ENCODE peak calls at places on chromosomes 3 and 15, in six cellular contexts. One of them, this sample, is unnamed.

GRCh38 chr3:61200255-61200654 is 51.0 kb downstream of the FHIT start:
- DNase-seq in nephron progenitor cell: no peak
- DNase-seq in Panc1: no peak
- DNase-seq in spleen: no peak
- DNase-seq in uterus: no peak
- DNase-seq in psoas muscle: no peak
- DNase-seq in this sample: no peak

GRCh38 chr3:56001537-56001936 is 466.7 kb downstream of the ERC2 start:
- DNase-seq in nephron progenitor cell: no peak
- DNase-seq in Panc1: no peak
- DNase-seq in spleen: no peak
- DNase-seq in uterus: no peak
- DNase-seq in psoas muscle: no peak
- DNase-seq in this sample: no peak

GRCh38 chr3:172324591-172325203 is 123.6 kb downstream of the GHSR start:
- DNase-seq in nephron progenitor cell: no peak
- DNase-seq in Panc1: no peak
- DNase-seq in spleen: no peak
- DNase-seq in uterus: no peak
- DNase-seq in psoas muscle: peak; percentile 25
- DNase-seq in this sample: no peak

GRCh38 chr3:41131224-41131623 is 68.1 kb upstream of the CTNNB1 start:
- DNase-seq in nephron progenitor cell: no peak
- DNase-seq in Panc1: no peak
- DNase-seq in spleen: no peak
- DNase-seq in uterus: no peak
- DNase-seq in psoas muscle: no peak
- DNase-seq in this sample: no peak

GRCh38 chr3:43503067-43503728 is 118.6 kb downstream of the ANO10 start:
- DNase-seq in nephron progenitor cell: no peak
- DNase-seq in Panc1: no peak
- DNase-seq in spleen: no peak
- DNase-seq in uterus: no peak
- DNase-seq in psoas muscle: no peak
- DNase-seq in this sample: no peak

GRCh38 chr3:129616713-129617112 is 10.2 kb upstream of the PLXND1 start:
- DNase-seq in nephron progenitor cell: no peak
- DNase-seq in Panc1: no peak
- DNase-seq in spleen: no peak
- DNase-seq in uterus: no peak
- DNase-seq in psoas muscle: no peak
- DNase-seq in this sample: no peak

GRCh38 chr15:68352401-68353062 is 75.0 kb downstream of the FEM1B start:
- DNase-seq in nephron progenitor cell: no peak
- DNase-seq in Panc1: peak; percentile 89
- DNase-seq in spleen: peak; percentile 72
- DNase-seq in uterus: peak; percentile 72
- DNase-seq in psoas muscle: peak; percentile 43
- DNase-seq in this sample: no peak

GRCh38 chr3:194367992-194368841 is 1.3 kb downstream of the LRRC15 start:
- DNase-seq in nephron progenitor cell: peak; percentile 48
- DNase-seq in Panc1: no peak
- DNase-seq in spleen: no peak
- DNase-seq in uterus: no peak
- DNase-seq in psoas muscle: no peak
- DNase-seq in this sample: no peak

GRCh38 chr15:38611228-38611627 is 46.6 kb upstream of the RASGRP1 start:
- DNase-seq in nephron progenitor cell: no peak
- DNase-seq in Panc1: no peak
- DNase-seq in spleen: no peak
- DNase-seq in uterus: no peak
- DNase-seq in psoas muscle: no peak
- DNase-seq in this sample: no peak

GRCh38 chr15:62105266-62105665 is 38.5 kb downstream of the C2CD4A start:
- DNase-seq in nephron progenitor cell: no peak
- DNase-seq in Panc1: no peak
- DNase-seq in spleen: no peak
- DNase-seq in uterus: no peak
- DNase-seq in psoas muscle: no peak
- DNase-seq in this sample: no peak

GRCh38 chr15:70710714-70711113 is 52.6 kb downstream of the UACA start:
- DNase-seq in nephron progenitor cell: no peak
- DNase-seq in Panc1: no peak
- DNase-seq in spleen: no peak
- DNase-seq in uterus: no peak
- DNase-seq in psoas muscle: no peak
- DNase-seq in this sample: no peak

GRCh38 chr15:87940763-87941162 is 315.8 kb downstream of the NTRK3 start:
- DNase-seq in nephron progenitor cell: no peak
- DNase-seq in Panc1: no peak
- DNase-seq in spleen: no peak
- DNase-seq in uterus: no peak
- DNase-seq in psoas muscle: no peak
- DNase-seq in this sample: no peak

GRCh38 chr15:51768018-51768417 is 16.6 kb downstream of the TMOD2 start:
- DNase-seq in nephron progenitor cell: no peak
- DNase-seq in Panc1: no peak
- DNase-seq in spleen: peak; percentile 81
- DNase-seq in uterus: no peak
- DNase-seq in psoas muscle: no peak
- DNase-seq in this sample: no peak

GRCh38 chr3:27596920-27597319 is 112.7 kb upstream of the SLC4A7 start:
- DNase-seq in nephron progenitor cell: no peak
- DNase-seq in Panc1: no peak
- DNase-seq in spleen: no peak
- DNase-seq in uterus: no peak
- DNase-seq in psoas muscle: no peak
- DNase-seq in this sample: no peak

GRCh38 chr3:139481116-139481515 is 4.8 kb upstream of the RBP2 start:
- DNase-seq in nephron progenitor cell: no peak
- DNase-seq in Panc1: no peak
- DNase-seq in spleen: no peak
- DNase-seq in uterus: no peak
- DNase-seq in psoas muscle: no peak
- DNase-seq in this sample: no peak

GRCh38 chr3:123377173-123377740 is 71.6 kb downstream of the ADCY5 start:
- DNase-seq in nephron progenitor cell: no peak
- DNase-seq in Panc1: no peak
- DNase-seq in spleen: peak; percentile 1
- DNase-seq in uterus: no peak
- DNase-seq in psoas muscle: no peak
- DNase-seq in this sample: no peak

GRCh38 chr3:195544634-195545033 is 1.5 kb upstream of the PPP1R2 start:
- DNase-seq in nephron progenitor cell: no peak
- DNase-seq in Panc1: no peak
- DNase-seq in spleen: peak; percentile 71
- DNase-seq in uterus: peak; percentile 23
- DNase-seq in psoas muscle: peak; percentile 45
- DNase-seq in this sample: no peak

GRCh38 chr15:29566914-29567313 is 255.4 kb downstream of the TJP1 start:
- DNase-seq in nephron progenitor cell: no peak
- DNase-seq in Panc1: no peak
- DNase-seq in spleen: no peak
- DNase-seq in uterus: no peak
- DNase-seq in psoas muscle: no peak
- DNase-seq in this sample: no peak

GRCh38 chr15:97972366-97972765 is 11.9 kb downstream of the ARRDC4 start:
- DNase-seq in nephron progenitor cell: no peak
- DNase-seq in Panc1: no peak
- DNase-seq in spleen: no peak
- DNase-seq in uterus: no peak
- DNase-seq in psoas muscle: no peak
- DNase-seq in this sample: no peak

GRCh38 chr3:73874596-73874995 is 249.9 kb upstream of the PDZRN3 start:
- DNase-seq in nephron progenitor cell: no peak
- DNase-seq in Panc1: no peak
- DNase-seq in spleen: no peak
- DNase-seq in uterus: no peak
- DNase-seq in psoas muscle: no peak
- DNase-seq in this sample: no peak

GRCh38 chr3:31572605-31573459 is 40.1 kb downstream of the STT3B start:
- DNase-seq in nephron progenitor cell: no peak
- DNase-seq in Panc1: no peak
- DNase-seq in spleen: no peak
- DNase-seq in uterus: no peak
- DNase-seq in psoas muscle: no peak
- DNase-seq in this sample: no peak

GRCh38 chr15:101124731-101125558 is 126.9 kb downstream of the CHSY1 start:
- DNase-seq in nephron progenitor cell: no peak
- DNase-seq in Panc1: no peak
- DNase-seq in spleen: peak; percentile 74
- DNase-seq in uterus: no peak
- DNase-seq in psoas muscle: no peak
- DNase-seq in this sample: no peak

GRCh38 chr15:79593119-79593869 is 161.2 kb downstream of the MINAR1 start:
- DNase-seq in nephron progenitor cell: no peak
- DNase-seq in Panc1: no peak
- DNase-seq in spleen: no peak
- DNase-seq in uterus: no peak
- DNase-seq in psoas muscle: no peak
- DNase-seq in this sample: no peak

GRCh38 chr15:31024979-31025378 is 33.6 kb upstream of the MTMR10 start:
- DNase-seq in nephron progenitor cell: no peak
- DNase-seq in Panc1: no peak
- DNase-seq in spleen: no peak
- DNase-seq in uterus: no peak
- DNase-seq in psoas muscle: no peak
- DNase-seq in this sample: no peak

GRCh38 chr3:64617610-64618009 is 70.2 kb downstream of the ADAMTS9 start:
- DNase-seq in nephron progenitor cell: no peak
- DNase-seq in Panc1: no peak
- DNase-seq in spleen: no peak
- DNase-seq in uterus: no peak
- DNase-seq in psoas muscle: no peak
- DNase-seq in this sample: no peak

GRCh38 chr3:150495563-150496168 is 50.6 kb downstream of the SERP1 start:
- DNase-seq in nephron progenitor cell: peak; percentile 14
- DNase-seq in Panc1: peak; percentile 61
- DNase-seq in spleen: no peak
- DNase-seq in uterus: no peak
- DNase-seq in psoas muscle: no peak
- DNase-seq in this sample: peak; percentile 49

GRCh38 chr15:83039206-83039605 is 27.8 kb upstream of the C15orf40 start:
- DNase-seq in nephron progenitor cell: no peak
- DNase-seq in Panc1: no peak
- DNase-seq in spleen: no peak
- DNase-seq in uterus: no peak
- DNase-seq in psoas muscle: no peak
- DNase-seq in this sample: no peak

DNA sequence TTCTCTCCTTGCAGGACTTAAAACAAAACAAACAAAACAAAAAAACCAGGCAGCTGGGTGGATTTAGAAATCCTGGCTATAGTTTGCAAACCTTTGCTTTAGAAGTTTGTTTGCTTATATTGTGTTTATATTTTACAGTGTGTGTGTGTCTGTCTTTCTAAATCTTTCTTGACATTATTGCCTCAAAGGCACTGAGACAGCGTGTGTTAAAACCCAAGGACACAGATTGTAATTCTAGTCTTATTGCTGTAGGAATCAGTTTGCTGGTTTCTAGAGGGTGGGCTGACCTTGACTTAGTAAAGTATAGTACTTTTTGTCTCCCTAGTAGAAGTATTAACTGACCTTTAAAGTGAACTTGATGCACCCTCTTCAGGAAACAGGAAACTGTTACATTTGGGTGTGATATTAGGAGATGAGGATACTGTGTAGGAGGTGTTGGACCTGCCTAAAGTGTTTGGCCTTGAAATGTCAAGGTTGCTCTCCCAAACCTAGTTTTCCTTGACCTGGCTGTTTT is 71.0 kb downstream of the TCF12 start:
- DNase-seq in nephron progenitor cell: no peak
- DNase-seq in Panc1: no peak
- DNase-seq in spleen: no peak
- DNase-seq in uterus: no peak
- DNase-seq in psoas muscle: no peak
- DNase-seq in this sample: no peak
- TF ChIP-seq CTCF in nephron progenitor cell: no peak
- TF ChIP-seq CTCF in Panc1: no peak
- TF ChIP-seq CTCF in spleen: no peak
- TF ChIP-seq CTCF in uterus: no peak
- TF ChIP-seq CTCF in psoas muscle: no peak
- TF ChIP-seq CTCF in this sample: no peak

DNA sequence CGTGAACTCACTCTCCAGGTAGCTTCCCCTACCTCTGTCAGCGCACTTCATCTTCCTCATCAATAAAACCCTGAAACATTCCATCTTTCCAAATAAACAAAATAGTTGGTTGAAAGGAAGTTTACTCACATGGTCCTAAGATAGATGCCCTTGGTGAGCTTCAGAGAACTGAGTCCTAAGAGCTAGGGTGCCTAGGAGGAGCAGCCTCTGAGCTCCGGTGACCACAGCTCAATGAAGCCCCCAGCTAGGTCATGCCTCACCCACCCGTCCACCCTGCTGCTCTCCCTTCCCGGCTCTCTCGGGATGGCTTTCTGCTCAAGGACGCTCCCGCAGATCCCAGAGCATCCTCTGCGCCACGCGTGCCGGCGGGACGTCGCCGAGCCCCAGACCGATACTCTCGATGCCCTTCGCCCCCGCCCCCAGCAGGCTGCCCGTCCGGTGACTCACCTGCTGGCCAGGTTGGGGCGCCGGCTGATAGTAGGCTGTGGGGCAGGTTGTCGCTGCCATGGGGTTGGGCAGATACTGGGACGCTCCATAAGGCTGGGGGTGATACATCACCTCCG is 697 bp downstream of the VGLL3 start:
- DNase-seq in nephron progenitor cell: peak; percentile 41
- DNase-seq in Panc1: no peak
- DNase-seq in spleen: peak; percentile 68
- DNase-seq in uterus: peak; percentile 43
- DNase-seq in psoas muscle: peak; percentile 41
- DNase-seq in this sample: peak; percentile 87
- TF ChIP-seq CTCF in nephron progenitor cell: no peak
- TF ChIP-seq CTCF in Panc1: no peak
- TF ChIP-seq CTCF in spleen: no peak
- TF ChIP-seq CTCF in uterus: no peak
- TF ChIP-seq CTCF in psoas muscle: no peak
- TF ChIP-seq CTCF in this sample: no peak

DNA sequence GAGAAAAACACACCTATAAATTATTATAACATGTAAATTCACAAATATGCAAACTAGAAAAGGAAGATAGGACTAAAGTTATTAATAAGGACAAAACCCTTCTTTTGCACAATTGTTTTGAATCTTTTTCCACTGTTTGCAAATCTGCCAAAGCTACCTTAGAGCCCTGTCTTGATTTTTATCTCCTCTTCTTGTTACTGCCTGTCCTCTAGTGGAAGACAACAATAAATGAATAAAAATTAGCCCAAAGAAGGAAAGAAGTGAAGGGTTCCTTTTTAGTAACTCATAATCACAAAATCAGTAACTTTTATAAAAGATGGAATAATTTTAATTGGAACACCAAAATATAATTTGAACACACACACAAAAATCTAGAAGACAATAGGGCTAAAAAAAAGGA is 2.7 kb downstream of the CD200R1 start:
- DNase-seq in nephron progenitor cell: no peak
- DNase-seq in Panc1: no peak
- DNase-seq in spleen: no peak
- DNase-seq in uterus: no peak
- DNase-seq in psoas muscle: no peak
- DNase-seq in this sample: no peak
- TF ChIP-seq CTCF in nephron progenitor cell: no peak
- TF ChIP-seq CTCF in Panc1: no peak
- TF ChIP-seq CTCF in spleen: no peak
- TF ChIP-seq CTCF in uterus: no peak
- TF ChIP-seq CTCF in psoas muscle: no peak
- TF ChIP-seq CTCF in this sample: no peak

GRCh38 chr3:188205992-188206416 is 52.0 kb downstream of the LPP start:
- DNase-seq in nephron progenitor cell: no peak
- DNase-seq in Panc1: no peak
- DNase-seq in spleen: no peak
- DNase-seq in uterus: no peak
- DNase-seq in psoas muscle: no peak
- DNase-seq in this sample: peak; percentile 35
- TF ChIP-seq CTCF in nephron progenitor cell: no peak
- TF ChIP-seq CTCF in Panc1: peak; percentile 67
- TF ChIP-seq CTCF in spleen: no peak
- TF ChIP-seq CTCF in uterus: no peak
- TF ChIP-seq CTCF in psoas muscle: no peak
- TF ChIP-seq CTCF in this sample: peak; percentile 47